ENCODE peak calls at places on chromosomes 4 and X, in nine cellular contexts. G is astrocyte of the spinal cord; Z is upper lobe of right lung; E is heart right ventricle; M is H1; U is CD8-positive, alpha-beta T cell; O is mucosa of descending colon; X is GM20000; R is AG09309. S is an unnamed sample.

GRCh38 chr4:133424611-133425010 is 275.5 kb downstream of the PCDH10 start:
- DNase-seq in G (no peak), Z (no peak), E (no peak), M (no peak), U (no peak), O (no peak), X (no peak), R (no peak), S (peak)

GRCh38 chr4:107379054-107379869 is 340.8 kb downstream of the PAPSS1 start:
- DNase-seq in G (peak), Z (no peak), E (no peak), M (no peak), U (no peak), O (no peak), X (no peak), R (peak), S (no peak)

GRCh38 chrX:42948723-42949122 is 170.8 kb upstream of the PPP1R2C start:
- DNase-seq in G (no peak), Z (no peak), E (no peak), M (no peak), U (no peak), O (no peak), X (no peak), R (no peak), S (no peak)

GRCh38 chr4:54093609-54094240 is 6.2 kb upstream of the GSX2 start:
- DNase-seq in G (no peak), Z (no peak), E (no peak), M (no peak), U (no peak), O (no peak), X (no peak), R (no peak), S (no peak)

GRCh38 chrX:13482764-13483552 is 86.4 kb upstream of the EGFL6 start:
- DNase-seq in G (no peak), Z (no peak), E (no peak), M (no peak), U (no peak), O (no peak), X (no peak), R (no peak), S (peak)

GRCh38 chr4:3136454-3136853 is 62.0 kb downstream of the HTT start:
- DNase-seq in G (peak), Z (no peak), E (no peak), M (no peak), U (no peak), O (no peak), X (no peak), R (no peak), S (no peak)

GRCh38 chrX:39874202-39874816 is 223.4 kb downstream of the BCOR start:
- DNase-seq in G (no peak), Z (no peak), E (no peak), M (no peak), U (no peak), O (no peak), X (peak), R (no peak), S (no peak)

GRCh38 chr4:26860922-26861433 is 337 bp downstream of the STIM2 start:
- DNase-seq in G (peak), Z (peak), E (peak), M (no peak), U (peak), O (peak), X (peak), R (no peak), S (peak)

GRCh38 chr4:4781936-4782754 is 77.3 kb upstream of the MSX1 start:
- DNase-seq in G (peak), Z (no peak), E (no peak), M (no peak), U (no peak), O (no peak), X (no peak), R (no peak), S (no peak)

GRCh38 chr4:127708985-127709384 is 21.2 kb upstream of the SLC25A31 start:
- DNase-seq in G (peak), Z (no peak), E (no peak), M (no peak), U (no peak), O (no peak), X (no peak), R (no peak), S (no peak)

GRCh38 chr4:111639876-111640275 is 505.4 kb upstream of the FAM241A start:
- DNase-seq in G (no peak), Z (no peak), E (no peak), M (no peak), U (no peak), O (no peak), X (no peak), R (peak), S (no peak)

GRCh38 chrX:2974946-2975345 is 31.4 kb upstream of the ARSH start:
- DNase-seq in G (peak), Z (no peak), E (no peak), M (no peak), U (no peak), O (no peak), X (no peak), R (no peak), S (no peak)

GRCh38 chrX:69503835-69504625 is at the start of gene NALF2:
- DNase-seq in G (peak), Z (peak), E (peak), M (no peak), U (no peak), O (no peak), X (peak), R (no peak), S (peak)
- TF ChIP-seq CTCF in G (no peak), Z (no peak), E (no peak), M (no peak), U (no peak), O (no peak), X (no peak), R (no peak), S (no peak)

GRCh38 chr4:165398570-165398969 is 19.8 kb downstream of the CPE start:
- DNase-seq in G (peak), Z (no peak), E (no peak), M (no peak), U (no peak), O (no peak), X (no peak), R (no peak), S (peak)
- TF ChIP-seq CTCF in G (no peak), Z (no peak), E (no peak), M (no peak), U (no peak), O (no peak), X (no peak), R (no peak), S (no peak)

GRCh38 chr4:24143741-24144140 is 253.9 kb upstream of the PPARGC1A start:
- DNase-seq in G (no peak), Z (no peak), E (no peak), M (no peak), U (no peak), O (no peak), X (no peak), R (no peak), S (no peak)
- TF ChIP-seq CTCF in G (no peak), Z (no peak), E (no peak), M (peak), U (no peak), O (no peak), X (no peak), R (no peak), S (no peak)

GRCh38 chr4:184142121-184143000 is 75.3 kb downstream of the ENPP6 start:
- DNase-seq in G (no peak), Z (no peak), E (no peak), M (no peak), U (no peak), O (no peak), X (no peak), R (no peak), S (no peak)

GRCh38 chr4:184147858-184148799 is 69.5 kb downstream of the ENPP6 start:
- DNase-seq in G (no peak), Z (no peak), E (no peak), M (no peak), U (no peak), O (no peak), X (no peak), R (peak), S (no peak)

GRCh38 chr4:184145596-184145995 is 72.1 kb downstream of the ENPP6 start:
- DNase-seq in G (no peak), Z (no peak), E (no peak), M (no peak), U (no peak), O (no peak), X (no peak), R (no peak), S (no peak)

GRCh38 chr4:184146951-184147350 is 70.7 kb downstream of the ENPP6 start:
- DNase-seq in G (no peak), Z (no peak), E (no peak), M (no peak), U (no peak), O (no peak), X (no peak), R (no peak), S (no peak)

GRCh38 chr4:184143770-184144564 is 73.7 kb downstream of the ENPP6 start:
- DNase-seq in G (no peak), Z (no peak), E (peak), M (no peak), U (no peak), O (no peak), X (no peak), R (no peak), S (no peak)
- TF ChIP-seq CTCF in G (no peak), Z (no peak), E (no peak), M (peak), U (no peak), O (no peak), X (peak), R (no peak), S (no peak)

GRCh38 chr4:86901864-86902263 is 9.6 kb upstream of the C4orf36 start:
- DNase-seq in G (no peak), Z (no peak), E (no peak), M (no peak), U (no peak), O (no peak), X (no peak), R (no peak), S (no peak)
- TF ChIP-seq CTCF in G (no peak), Z (no peak), E (no peak), M (no peak), U (no peak), O (no peak), X (no peak), R (no peak), S (no peak)

S was measured in nephron progenitor cell.